ENCODE peak calls at places on chromosome X, in six cellular contexts. C is cardiac muscle cell, T is occipital lobe, M is germinal center, W is right cardiac atrium, L is fibroblast of the conjunctiva. I is an unnamed sample.

GRCh38 chrX:111823703-111824102 is 52.3 kb upstream of the TRPC5OS start:
- DNase-seq in M (no peak), L (no peak), W (no peak), T (no peak), C (no peak), I (no peak)

GRCh38 chrX:42384956-42385355 is 393.0 kb downstream of the PPP1R2C start:
- DNase-seq in T (no peak), C (no peak), M (no peak), W (no peak), L (no peak), I (no peak)

GRCh38 chrX:113305496-113305895 is 464.9 kb upstream of the AMOT start:
- DNase-seq in L (peak), C (no peak), T (no peak), M (no peak), W (no peak), I (peak)

GRCh38 chrX:41334866-41335589 is 1.1 kb downstream of the DDX3X start:
- DNase-seq in M (peak), T (peak), C (peak), L (no peak), W (peak), I (peak)

GRCh38 chrX:17474892-17475291 is 99.9 kb downstream of the NHS start:
- DNase-seq in C (peak), T (no peak), W (no peak), M (no peak), L (no peak), I (peak)

GRCh38 chrX:102765794-102766193 is 45.3 kb downstream of the GPRASP3 start:
- DNase-seq in M (no peak), T (peak), W (no peak), L (peak), C (peak), I (peak)

GRCh38 chrX:11437642-11438379 is 144.6 kb downstream of the AMELX start:
- DNase-seq in C (peak), M (no peak), T (no peak), W (peak), L (peak), I (peak)

GRCh38 chrX:74535633-74536141 is 78.7 kb downstream of the RLIM start:
- DNase-seq in C (peak), M (peak), W (peak), L (no peak), T (peak), I (peak)

GRCh38 chrX:72609313-72609712 is 36.7 kb upstream of the HDAC8 start:
- DNase-seq in L (no peak), W (no peak), C (peak), M (no peak), T (no peak), I (peak)

GRCh38 chrX:69543572-69543971 is 39.4 kb downstream of the NALF2 start:
- DNase-seq in C (no peak), W (peak), L (no peak), T (no peak), M (no peak), I (no peak)

GRCh38 chrX:13550346-13550745 is 19.1 kb upstream of the EGFL6 start:
- DNase-seq in M (no peak), T (no peak), L (no peak), W (no peak), C (no peak), I (no peak)

GRCh38 chrX:149818652-149819051 is 36.9 kb downstream of the MAGEA9 start:
- DNase-seq in L (no peak), C (no peak), T (no peak), W (no peak), M (no peak), I (no peak)

GRCh38 chrX:111116666-111117065 is 20.7 kb downstream of the PAK3 start:
- DNase-seq in W (no peak), C (no peak), L (no peak), M (no peak), T (no peak), I (no peak)

GRCh38 chrX:1380672-1381233 is 11.2 kb downstream of the SLC25A6 start:
- DNase-seq in W (peak), M (no peak), T (no peak), L (no peak), C (no peak), I (no peak)

GRCh38 chrX:44071847-44072545 is 98.8 kb upstream of the NDP start:
- DNase-seq in T (no peak), M (no peak), L (no peak), C (no peak), W (no peak), I (peak)

GRCh38 chrX:107672955-107673378 is 44.7 kb downstream of the PRPS1 start:
- DNase-seq in W (peak), T (no peak), M (peak), C (peak), L (peak), I (peak)

GRCh38 chrX:45479196-45479834 is 278.6 kb upstream of the DIPK2B start:
- DNase-seq in T (no peak), M (no peak), C (peak), L (peak), W (no peak), I (peak)

GRCh38 chrX:119984652-119985051 is 41.1 kb upstream of the NKAP start:
- DNase-seq in T (no peak), C (no peak), W (no peak), M (no peak), L (no peak), I (no peak)

I was measured in fibroblast of pulmonary artery.